ENCODE peak calls at places on chromosomes 11 and 22, in nine cellular contexts. S, O, M, F, E, P, U, N and Q are unnamed samples.

GRCh38 chr11:86818466-86819282 is 18.3 kb downstream of the PRSS23 start:
- DNase-seq in S (peak; percentile 20), O (no peak), M (no peak), F (peak; percentile 60), E (no peak), P (no peak), U (peak; percentile 54), N (peak; percentile 7), Q (peak; percentile 53)

GRCh38 chr11:8218409-8218808 is 45.3 kb downstream of the LMO1 start:
- DNase-seq in S (no peak), O (no peak), M (no peak), F (no peak), E (no peak), P (no peak), U (no peak), N (no peak), Q (no peak)

GRCh38 chr11:2098691-2099522 is 40.3 kb downstream of the IGF2 start:
- DNase-seq in S (no peak), O (peak; percentile 57), M (no peak), F (no peak), E (no peak), P (no peak), U (no peak), N (no peak), Q (no peak)

GRCh38 chr22:18067548-18068341 is 10.0 kb upstream of the PEX26 start:
- DNase-seq in S (no peak), O (peak; percentile 47), M (no peak), F (no peak), E (no peak), P (no peak), U (peak; percentile 18), N (no peak), Q (no peak)

GRCh38 chr22:50224071-50224470 is 20.8 kb downstream of the TUBGCP6 start:
- DNase-seq in S (no peak), O (no peak), M (no peak), F (no peak), E (no peak), P (no peak), U (no peak), N (no peak), Q (no peak)

GRCh38 chr11:64934765-64935633 is 694 bp downstream of the GPHA2 start:
- DNase-seq in S (peak; percentile 11), O (peak; percentile 51), M (peak; percentile 80), F (no peak), E (no peak), P (no peak), U (no peak), N (no peak), Q (no peak)

GRCh38 chr11:19370100-19370861 is 129.5 kb upstream of the E2F8 start:
- DNase-seq in S (no peak), O (no peak), M (no peak), F (no peak), E (peak; percentile 69), P (peak; percentile 38), U (peak; percentile 20), N (no peak), Q (no peak)

GRCh38 chr11:62338218-62338617 is 970 bp downstream of the ASRGL1 start:
- DNase-seq in S (no peak), O (no peak), M (no peak), F (no peak), E (no peak), P (no peak), U (no peak), N (no peak), Q (no peak)

DNA sequence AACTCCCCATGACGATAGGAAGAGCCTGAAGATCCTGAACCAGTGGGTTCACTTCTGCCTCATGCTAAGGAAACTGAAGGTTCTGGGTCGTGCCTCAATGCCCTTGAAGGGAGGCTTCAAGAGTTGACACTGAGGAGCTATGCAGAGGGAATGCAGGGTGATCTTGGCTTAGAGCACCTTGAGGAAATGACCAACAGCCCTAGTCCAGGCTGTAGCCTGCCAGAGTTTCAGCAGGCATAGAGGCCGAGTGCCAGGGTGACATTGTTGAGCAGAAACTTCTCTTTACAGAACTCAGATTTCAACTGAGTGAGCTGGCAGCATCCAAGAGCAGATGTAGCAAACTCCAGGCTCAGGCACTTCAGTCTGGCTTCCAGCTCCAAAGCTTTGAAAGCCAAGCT is 23.1 kb upstream of the CAPRIN1 start:
- DNase-seq in S (no peak), O (no peak), M (peak; percentile 23), F (no peak), E (peak; percentile 36), P (no peak), U (no peak), N (no peak), Q (no peak)
- H3K4me3 ChIP-seq in S (no peak overlapping the region), O (no peak overlapping the region), M (no peak overlapping the region), F (no peak overlapping the region), E (no peak overlapping the region), P (no peak overlapping the region), U (no peak overlapping the region), N (no peak overlapping the region), Q (no peak overlapping the region)

DNA sequence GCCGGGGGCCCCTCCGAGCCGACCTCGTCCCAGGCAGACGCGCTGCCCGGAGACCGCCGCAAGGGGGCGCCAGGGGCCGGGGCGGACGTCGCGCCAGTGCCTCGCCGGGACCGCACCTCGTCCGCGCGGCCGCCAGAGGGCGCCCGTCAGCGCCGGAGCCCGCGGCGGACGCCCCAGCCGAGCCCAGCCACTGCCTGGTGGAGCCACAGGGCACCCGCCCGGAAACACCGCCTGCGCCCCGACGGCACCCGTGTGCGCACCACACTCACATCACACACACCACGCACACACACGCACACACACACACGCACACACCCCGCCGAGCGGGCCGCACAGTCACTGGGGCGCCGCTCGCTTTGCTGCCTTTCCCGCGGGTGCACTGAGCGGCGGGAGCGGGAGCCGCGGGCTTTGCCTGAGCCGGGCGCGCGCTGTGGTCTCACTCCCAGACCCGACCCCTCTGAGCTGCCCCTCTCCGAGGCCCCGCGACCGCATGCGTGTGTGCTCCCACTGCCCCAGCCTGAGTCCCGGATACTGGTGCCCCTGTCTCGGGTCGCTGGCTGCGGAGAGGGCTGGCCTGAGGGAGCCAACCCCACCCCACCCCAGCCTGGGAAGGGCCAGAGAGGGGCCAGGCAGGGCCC is 449.3 kb downstream of the OPCML start:
- DNase-seq in S (peak; percentile 30), O (peak; percentile 84), M (peak; percentile 38), F (peak; percentile 11), E (peak; percentile 8), P (peak; percentile 6), U (peak; percentile 25), N (no peak), Q (no peak)
- TF ChIP-seq CTCF in S (no peak), O (peak; percentile 49), M (peak; percentile 75), F (peak; percentile 69), E (peak; percentile 30), P (peak; percentile 49), U (peak; percentile 50), N (no peak), Q (peak; percentile 81)

GRCh38 chr11:702731-703461 is 3.1 kb upstream of the EPS8L2 start:
- DNase-seq in S (no peak), O (peak; percentile 92), M (no peak), F (no peak), E (no peak), P (no peak), U (no peak), N (no peak), Q (no peak)

GRCh38 chr11:704189-704798 is 1.7 kb upstream of the EPS8L2 start:
- DNase-seq in S (no peak), O (no peak), M (no peak), F (no peak), E (no peak), P (no peak), U (no peak), N (no peak), Q (no peak)

GRCh38 chr11:699753-700152 is 4.1 kb downstream of the TMEM80 start:
- DNase-seq in S (no peak), O (no peak), M (no peak), F (no peak), E (no peak), P (no peak), U (no peak), N (no peak), Q (no peak)

GRCh38 chr11:703515-703914 is 2.5 kb upstream of the EPS8L2 start:
- DNase-seq in S (no peak), O (no peak), M (no peak), F (no peak), E (no peak), P (no peak), U (no peak), N (no peak), Q (no peak)

DNA sequence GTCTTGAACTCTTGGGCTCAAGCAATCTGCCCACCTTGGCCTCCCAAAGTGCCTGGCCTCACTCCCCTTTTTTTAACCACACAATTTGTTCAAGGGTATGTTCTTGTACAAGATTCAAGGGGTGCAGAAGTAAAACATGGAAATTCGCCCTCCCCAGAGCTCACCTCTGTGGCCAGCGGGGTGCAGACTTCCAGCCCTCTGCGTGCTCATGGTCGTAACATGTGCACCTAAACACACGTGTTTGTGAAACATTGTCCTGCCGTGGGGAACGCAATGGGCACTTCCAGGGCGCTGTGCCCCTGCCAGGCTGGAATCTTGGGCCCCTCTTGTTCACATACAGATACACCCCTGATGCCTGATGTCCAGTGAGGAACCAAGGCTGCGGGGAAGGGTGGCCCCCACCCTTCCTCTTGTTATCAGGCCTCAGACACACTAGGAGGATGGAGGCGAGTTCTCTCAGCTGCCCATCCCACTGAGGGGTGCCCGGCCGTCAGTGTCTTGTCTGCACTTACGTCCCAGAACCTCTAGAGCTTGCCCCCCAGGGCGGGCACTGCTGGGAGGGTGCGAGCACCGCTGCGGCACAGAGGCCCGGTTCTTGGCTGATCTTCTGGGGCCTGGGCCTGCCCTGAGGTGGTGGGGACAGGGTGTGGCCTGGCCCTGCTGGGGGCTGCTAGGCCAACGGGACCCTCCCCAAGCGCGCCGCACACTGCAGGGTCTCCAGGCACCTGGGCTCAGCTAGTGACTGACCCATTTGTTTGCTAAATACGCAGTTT is 4.1 kb upstream of the EPS8L2 start:
- DNase-seq in S (no peak), O (no peak), M (no peak), F (no peak), E (no peak), P (no peak), U (no peak), N (no peak), Q (no peak)
- H3K4me3 ChIP-seq in S (no peak overlapping the region), O (no peak overlapping the region), M (no peak overlapping the region), F (no peak overlapping the region), E (no peak overlapping the region), P (no peak overlapping the region), U (no peak overlapping the region), N (no peak overlapping the region), Q (no peak overlapping the region)

GRCh38 chr22:22556995-22557925 is 1.8 kb downstream of the PRAME start:
- DNase-seq in S (peak; percentile 87), O (no peak), M (no peak), F (peak; percentile 58), E (no peak), P (no peak), U (no peak), N (no peak), Q (no peak)

GRCh38 chr22:22556578-22556977 is 2.5 kb downstream of the PRAME start:
- DNase-seq in S (no peak), O (no peak), M (no peak), F (no peak), E (no peak), P (no peak), U (no peak), N (no peak), Q (no peak)

GRCh38 chr22:22558071-22558971 is 744 bp downstream of the PRAME start:
- DNase-seq in S (peak; percentile 14), O (no peak), M (no peak), F (peak; percentile 25), E (no peak), P (no peak), U (no peak), N (no peak), Q (no peak)

GRCh38 chr22:22555596-22555995 is 3.5 kb downstream of the PRAME start:
- DNase-seq in S (no peak), O (no peak), M (no peak), F (no peak), E (no peak), P (no peak), U (no peak), N (no peak), Q (no peak)

DNA sequence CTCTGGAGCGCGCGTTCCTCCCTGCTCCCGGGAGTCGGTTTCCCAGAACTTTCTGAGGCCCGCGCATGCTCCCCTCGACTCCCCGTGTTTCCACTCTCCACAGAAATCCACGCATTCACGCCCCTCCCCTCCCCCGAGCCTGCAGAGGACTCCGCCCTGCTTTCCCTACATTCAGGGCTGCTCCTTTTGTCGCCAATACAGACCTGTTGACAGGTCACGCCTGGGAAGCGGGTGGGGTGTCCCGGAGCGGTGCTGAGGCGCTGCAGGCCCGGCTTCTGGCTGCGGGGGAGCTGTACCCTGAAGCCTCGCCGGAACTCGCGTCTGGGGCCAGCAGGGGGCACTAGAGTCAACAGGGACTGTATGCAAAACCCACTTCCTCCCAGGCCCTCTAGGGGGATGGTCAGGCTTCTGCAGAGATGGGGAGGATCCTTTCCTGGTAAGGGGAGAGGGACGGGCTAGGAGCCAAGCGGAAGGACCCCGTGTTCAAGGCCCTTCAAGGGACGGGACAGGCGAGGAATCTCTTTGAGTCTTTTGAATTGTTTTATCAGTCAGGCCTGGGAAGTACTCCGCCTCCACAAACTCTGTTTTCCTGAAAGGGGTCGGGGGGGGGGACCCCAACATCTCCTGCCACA is at the start of gene PRAME:
- DNase-seq in S (peak; percentile 97), O (peak; percentile 78), M (no peak), F (peak; percentile 71), E (no peak), P (peak; percentile 25), U (no peak), N (peak; percentile 91), Q (no peak)
- TF ChIP-seq CTCF in S (peak; percentile 97), O (peak; percentile 52), M (peak; percentile 16), F (peak; percentile 76), E (peak; percentile 26), P (peak; percentile 69), U (peak; percentile 18), N (peak; percentile 95), Q (peak; percentile 40)